ENCODE peak calls at places on chromosomes 5 and 9, in seven cellular contexts. B is Peyer's patch, Z is upper lobe of right lung, S is aorta, C is colonic mucosa, R is fibroblast of lung, O is H9. Q is an unnamed sample.

GRCh38 chr9:35680331-35681105 is 6.8 kb downstream of the CA9 start:
- DNase-seq in O (peak; percentile 79), R (peak; percentile 79), B (peak; percentile 68), Z (no peak), S (peak; percentile 52), C (no peak), Q (no peak)

GRCh38 chr5:3091040-3091774 is 339.7 kb upstream of the IRX2 start:
- DNase-seq in B (no peak), R (no peak), C (no peak), Z (no peak), S (no peak), O (no peak), Q (no peak)

GRCh38 chr5:158878227-158878626 is 221.5 kb downstream of the EBF1 start:
- DNase-seq in O (no peak), Z (no peak), B (no peak), C (no peak), R (no peak), S (no peak), Q (no peak)

GRCh38 chr5:143481697-143482531 is 78.4 kb upstream of the NR3C1 start:
- DNase-seq in Z (no peak), O (no peak), R (no peak), C (no peak), B (no peak), S (no peak), Q (no peak)

GRCh38 chr5:67058998-67059746 is 137.4 kb downstream of the CD180 start:
- DNase-seq in O (peak; percentile 71), S (no peak), Z (no peak), B (no peak), C (no peak), R (no peak), Q (no peak)

GRCh38 chr5:152259702-152260101 is 145.4 kb downstream of the NMUR2 start:
- DNase-seq in C (no peak), B (no peak), S (peak; percentile 50), Z (no peak), O (no peak), R (no peak), Q (no peak)

GRCh38 chr5:19880430-19880829 is 107.6 kb downstream of the CDH18 start:
- DNase-seq in Z (no peak), R (no peak), B (no peak), O (no peak), S (no peak), C (no peak), Q (no peak)

GRCh38 chr9:120583958-120584369 is 4.0 kb upstream of the CDK5RAP2 start:
- DNase-seq in O (peak; percentile 37), C (peak; percentile 28), S (no peak), R (peak; percentile 93), Z (no peak), B (peak; percentile 69), Q (no peak)

GRCh38 chr5:32909207-32909606 is 198.1 kb downstream of the NPR3 start:
- DNase-seq in B (no peak), Z (no peak), S (no peak), R (peak; percentile 89), C (no peak), O (no peak), Q (no peak)

GRCh38 chr5:126514159-126515141 is 80.6 kb downstream of the ALDH7A1 start:
- DNase-seq in S (no peak), R (peak; percentile 50), O (no peak), C (no peak), B (no peak), Z (no peak), Q (no peak)

GRCh38 chr5:142184939-142185526 is 76.5 kb downstream of the NDFIP1 start:
- DNase-seq in R (no peak), O (no peak), C (no peak), S (peak; percentile 17), Z (no peak), B (no peak), Q (no peak)

GRCh38 chr9:132249123-132249522 is 87.3 kb downstream of the NTNG2 start:
- DNase-seq in R (no peak), C (no peak), Z (peak; percentile 90), O (no peak), B (no peak), S (no peak), Q (peak; percentile 85)

GRCh38 chr9:3441197-3441816 is 84.5 kb downstream of the RFX3 start:
- DNase-seq in O (peak; percentile 42), S (peak; percentile 47), C (peak; percentile 27), R (peak; percentile 58), B (peak; percentile 65), Z (no peak), Q (no peak)

GRCh38 chr9:133474215-133474614 is 4.7 kb downstream of the SLC2A6 start:
- DNase-seq in S (no peak), B (no peak), C (no peak), O (no peak), Z (no peak), R (no peak), Q (no peak)

GRCh38 chr5:128949847-128950546 is 15.3 kb upstream of the SLC27A6 start:
- DNase-seq in S (no peak), R (no peak), B (no peak), O (no peak), C (no peak), Z (no peak), Q (no peak)

GRCh38 chr5:149205625-149206523 is 64.6 kb downstream of the ABLIM3 start:
- DNase-seq in R (peak; percentile 89), S (peak; percentile 69), O (no peak), Z (no peak), B (no peak), C (peak; percentile 25), Q (peak; percentile 48)

GRCh38 chr9:127509261-127509954 is 58.1 kb downstream of the LRSAM1 start:
- DNase-seq in O (no peak), B (no peak), R (no peak), C (no peak), S (no peak), Z (no peak), Q (no peak)

GRCh38 chr5:76791461-76791860 is 27.4 kb upstream of the F2RL1 start:
- DNase-seq in O (no peak), B (no peak), S (no peak), C (no peak), R (peak; percentile 53), Z (no peak), Q (no peak)

GRCh38 chr5:1962619-1963355 is 80.1 kb upstream of the IRX4 start:
- DNase-seq in O (no peak), C (no peak), S (no peak), B (no peak), R (no peak), Z (no peak), Q (no peak)

GRCh38 chr9:79883073-79883645 is 311.4 kb downstream of the TLE4 start:
- DNase-seq in Z (no peak), S (no peak), B (peak; percentile 79), C (no peak), R (no peak), O (no peak), Q (no peak)

GRCh38 chr5:72178910-72179815 is 71.9 kb downstream of the MAP1B start:
- DNase-seq in B (peak; percentile 52), C (peak; percentile 27), R (peak; percentile 94), O (no peak), S (peak; percentile 90), Z (no peak), Q (no peak)

GRCh38 chr5:168651654-168652053 is 72.5 kb upstream of the PANK3 start:
- DNase-seq in R (peak; percentile 85), C (no peak), S (no peak), B (no peak), Z (no peak), O (no peak), Q (no peak)
- H3K4me1 ChIP-seq in R (no peaks in the 10 kb centered on the region), C (peaks cover 2% of the 10 kb centered on the region), S (no peaks in the 10 kb centered on the region), B (no peaks in the 10 kb centered on the region), Z (peaks cover 3% of the 10 kb centered on the region), O (no peaks in the 10 kb centered on the region), Q (no peaks in the 10 kb centered on the region)

GRCh38 chr5:179309751-179310320 is 35.4 kb downstream of the ADAMTS2 start:
- DNase-seq in O (no peak), B (no peak), Z (peak; percentile 52), R (no peak), S (peak; percentile 39), C (no peak), Q (no peak)

GRCh38 chr5:179311581-179311980 is 33.7 kb downstream of the ADAMTS2 start:
- DNase-seq in B (no peak), Z (peak; percentile 19), O (no peak), S (no peak), C (no peak), R (no peak), Q (no peak)

GRCh38 chr5:179311091-179311470 is 34.2 kb downstream of the ADAMTS2 start:
- DNase-seq in S (peak; percentile 34), R (no peak), B (no peak), C (no peak), O (no peak), Z (peak; percentile 46), Q (no peak)

GRCh38 chr5:179309383-179309670 is 35.9 kb downstream of the ADAMTS2 start:
- DNase-seq in B (no peak), O (no peak), R (no peak), Z (no peak), S (peak; percentile 30), C (no peak), Q (no peak)

DNA sequence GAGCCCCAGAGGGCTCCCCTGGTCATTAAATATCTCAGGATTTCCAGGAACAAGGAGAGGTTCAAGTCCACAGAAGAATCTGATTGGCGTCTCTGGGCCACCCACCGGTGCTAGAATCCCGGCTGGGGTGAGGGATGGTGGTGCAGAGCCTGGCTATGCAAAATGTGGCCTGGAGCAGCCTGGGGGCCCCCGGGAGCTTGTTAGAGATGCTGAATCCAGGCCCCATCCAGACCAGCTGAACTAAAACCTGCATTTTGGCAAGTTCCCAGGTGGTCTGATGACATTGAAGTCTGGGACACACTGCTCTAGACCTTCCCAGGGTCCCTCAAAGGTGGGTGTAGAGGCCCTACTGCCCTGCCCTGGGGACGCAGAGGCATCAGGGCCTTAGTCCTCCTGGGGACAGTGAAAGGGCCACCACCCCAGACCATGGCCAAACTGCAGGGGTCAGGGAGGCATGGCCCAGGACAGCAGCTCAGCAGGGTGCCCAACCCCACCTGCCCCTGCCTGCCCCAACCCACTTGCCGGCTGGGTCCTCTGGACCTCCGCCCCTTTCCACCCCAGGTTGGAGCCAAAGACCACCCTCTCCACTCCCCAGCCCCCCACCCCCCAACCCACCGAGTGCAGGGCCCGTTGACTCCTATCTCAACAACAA is 34.7 kb downstream of the ADAMTS2 start:
- DNase-seq in Z (peak; percentile 52), B (no peak), S (peak; percentile 31), R (no peak), O (no peak), C (no peak), Q (no peak)
- H3K27ac ChIP-seq in Z (no peak overlapping the region), B (no peak overlapping the region), S (no peak overlapping the region), R (no peak overlapping the region), O (no peak overlapping the region), C (no peak overlapping the region), Q (no peak overlapping the region)

GRCh38 chr9:92986175-92987110 is 39.1 kb downstream of the FGD3 start:
- DNase-seq in O (no peak), C (no peak), Z (peak; percentile 53), B (peak; percentile 76), R (no peak), S (no peak), Q (no peak)
- H3K9me3 ChIP-seq in O (peaks cover 36% of the 10 kb centered on the region), C (no peaks in the 10 kb centered on the region), Z (peaks cover 4% of the 10 kb centered on the region), B (no peaks in the 10 kb centered on the region), R (no peaks in the 10 kb centered on the region), S (no peaks in the 10 kb centered on the region), Q (peaks cover 7% of the 10 kb centered on the region)

DNA sequence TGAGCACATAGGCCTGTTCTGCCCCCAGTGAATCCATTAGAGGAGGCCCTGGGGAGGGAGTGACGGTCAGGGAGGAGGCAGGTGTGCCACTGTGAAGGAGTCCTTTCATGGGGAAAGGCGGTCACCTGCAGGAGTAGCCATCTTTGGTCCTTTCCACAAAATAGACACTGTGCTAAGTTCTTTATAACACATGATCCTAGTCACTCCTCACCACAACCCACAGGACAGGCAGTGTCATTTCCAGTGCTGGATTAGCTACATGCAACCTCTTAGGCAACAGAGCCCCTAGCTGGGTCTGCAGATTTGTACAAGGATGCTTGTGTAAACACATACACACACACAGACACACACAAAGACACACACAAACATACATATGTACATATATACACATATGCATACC is 18.3 kb downstream of the DOCK2 start:
- DNase-seq in Z (no peak), B (no peak), S (no peak), R (no peak), O (no peak), C (no peak), Q (no peak)
- H3K4me1 ChIP-seq in Z (peaks cover 13% of the 10 kb centered on the region), B (no peaks in the 10 kb centered on the region), S (peaks cover 1% of the 10 kb centered on the region), R (peaks cover 7% of the 10 kb centered on the region), O (no peaks in the 10 kb centered on the region), C (no peaks in the 10 kb centered on the region), Q (peaks cover 25% of the 10 kb centered on the region)